ENCODE peak calls at places on chromosomes 13 and 19, in eight cellular contexts. S, Z, B, M, A, N, G and Q are unnamed samples.

GRCh38 chr19:41321600-41322270 is 11.8 kb downstream of the CCDC97 start:
- DNase-seq in S (no peak), Z (no peak), B (peak), M (no peak), A (peak), N (no peak), G (no peak), Q (peak)

GRCh38 chr13:28753208-28753892 is 34.6 kb upstream of the SLC46A3 start:
- DNase-seq in S (no peak), Z (peak), B (peak), M (peak), A (peak), N (peak), G (peak), Q (peak)

GRCh38 chr13:81017525-81018152 is 676.7 kb upstream of the SPRY2 start:
- DNase-seq in S (no peak), Z (peak), B (peak), M (peak), A (peak), N (no peak), G (no peak), Q (peak)

GRCh38 chr19:34134190-34135032 is 37.9 kb upstream of the LSM14A start:
- DNase-seq in S (peak), Z (peak), B (peak), M (peak), A (peak), N (peak), G (no peak), Q (peak)

GRCh38 chr19:10551698-10552301 is 8.1 kb downstream of the ATG4D start:
- DNase-seq in S (peak), Z (peak), B (peak), M (peak), A (peak), N (no peak), G (no peak), Q (no peak)

GRCh38 chr19:1245884-1246816 is 2.2 kb upstream of the MIDN start:
- DNase-seq in S (no peak), Z (no peak), B (no peak), M (no peak), A (no peak), N (no peak), G (no peak), Q (no peak)

GRCh38 chr13:94309576-94309975 is 169.9 kb downstream of the DCT start:
- DNase-seq in S (no peak), Z (no peak), B (no peak), M (no peak), A (peak), N (no peak), G (no peak), Q (no peak)

GRCh38 chr19:29855087-29855486 is 43.3 kb downstream of the CCNE1 start:
- DNase-seq in S (no peak), Z (no peak), B (no peak), M (no peak), A (no peak), N (no peak), G (no peak), Q (no peak)

GRCh38 chr19:50492303-50493052 is 15.8 kb upstream of the GARIN5A start:
- DNase-seq in S (peak), Z (peak), B (no peak), M (no peak), A (no peak), N (no peak), G (no peak), Q (no peak)

GRCh38 chr13:95784161-95784880 is 107.4 kb downstream of the DNAJC3 start:
- DNase-seq in S (no peak), Z (no peak), B (no peak), M (peak), A (peak), N (no peak), G (peak), Q (peak)

GRCh38 chr19:35123573-35123972 is 8.0 kb downstream of the FXYD3 start:
- DNase-seq in S (no peak), Z (no peak), B (no peak), M (peak), A (no peak), N (peak), G (no peak), Q (no peak)

GRCh38 chr13:28409648-28410047 is 85.3 kb downstream of the FLT1 start:
- DNase-seq in S (no peak), Z (no peak), B (no peak), M (no peak), A (no peak), N (no peak), G (peak), Q (no peak)

GRCh38 chr19:2952953-2953481 is 8.2 kb upstream of the ZNF77 start:
- DNase-seq in S (no peak), Z (no peak), B (no peak), M (peak), A (no peak), N (no peak), G (no peak), Q (no peak)

GRCh38 chr19:37987356-37988332 is 80.6 kb downstream of the SIPA1L3 start:
- DNase-seq in S (no peak), Z (no peak), B (peak), M (no peak), A (no peak), N (no peak), G (no peak), Q (no peak)

GRCh38 chr19:36915992-36916830 is at the start of the genes ZNF568 and ZNF829:
- DNase-seq in S (peak), Z (peak), B (peak), M (peak), A (peak), N (peak), G (peak), Q (peak)

GRCh38 chr13:66014757-66015156 is 1215.4 kb downstream of the PCDH9 start:
- DNase-seq in S (no peak), Z (no peak), B (no peak), M (no peak), A (peak), N (no peak), G (no peak), Q (no peak)

GRCh38 chr13:23790591-23791170 is 98.5 kb downstream of the MIPEP start:
- DNase-seq in S (no peak), Z (no peak), B (no peak), M (no peak), A (peak), N (no peak), G (peak), Q (peak)

GRCh38 chr19:39202998-39203355 is 1.1 kb downstream of the SYCN start:
- DNase-seq in S (no peak), Z (no peak), B (no peak), M (no peak), A (no peak), N (no peak), G (no peak), Q (no peak)

GRCh38 chr13:95540848-95541247 is 11.7 kb upstream of the CLDN10 start:
- DNase-seq in S (no peak), Z (no peak), B (no peak), M (no peak), A (no peak), N (no peak), G (no peak), Q (no peak)

GRCh38 chr13:48155850-48156249 is 60.9 kb upstream of the MED4 start:
- DNase-seq in S (no peak), Z (peak), B (no peak), M (peak), A (peak), N (no peak), G (no peak), Q (peak)

GRCh38 chr13:112616586-112617381 is 28.8 kb upstream of the TUBGCP3 start:
- DNase-seq in S (peak), Z (peak), B (peak), M (peak), A (peak), N (no peak), G (no peak), Q (peak)

GRCh38 chr19:32624410-32624809 is 43.4 kb downstream of the PDCD5 start:
- DNase-seq in S (no peak), Z (peak), B (no peak), M (no peak), A (no peak), N (no peak), G (no peak), Q (no peak)

GRCh38 chr13:45341799-45342584 is 1.0 kb upstream of the TPT1 start:
- DNase-seq in S (no peak), Z (peak), B (peak), M (peak), A (peak), N (no peak), G (no peak), Q (peak)

GRCh38 chr13:98041081-98041820 is 87.8 kb downstream of the IPO5 start:
- DNase-seq in S (no peak), Z (no peak), B (no peak), M (peak), A (no peak), N (no peak), G (no peak), Q (no peak)

GRCh38 chr13:21124853-21125252 is 51.5 kb downstream of the SKA3 start:
- DNase-seq in S (no peak), Z (peak), B (peak), M (peak), A (peak), N (no peak), G (no peak), Q (peak)

GRCh38 chr13:39779337-39780270 is 124.1 kb downstream of the COG6 start:
- DNase-seq in S (peak), Z (no peak), B (no peak), M (peak), A (peak), N (no peak), G (no peak), Q (peak)

GRCh38 chr13:66528903-66529576 is 701.1 kb downstream of the PCDH9 start:
- DNase-seq in S (no peak), Z (no peak), B (peak), M (no peak), A (no peak), N (no peak), G (no peak), Q (no peak)

GRCh38 chr19:47086280-47086679 is 27.3 kb downstream of the ZC3H4 start:
- DNase-seq in S (no peak), Z (no peak), B (no peak), M (no peak), A (no peak), N (no peak), G (no peak), Q (no peak)